ENCODE peak calls at places on chromosomes 1 and 21, in seven cellular contexts. One of them, this sample, is unnamed.

GRCh38 chr1:54810144-54810942 is 9.2 kb upstream of the TTC22 start:
- DNase-seq in NCI-H1048: peak
- DNase-seq in LoVo: peak
- DNase-seq in NCI-H1417: peak
- DNase-seq in GM19239: peak
- DNase-seq in skeletal muscle cell: no peak
- DNase-seq in amniotic epithelial cell: peak
- DNase-seq in this sample: no peak

GRCh38 chr21:15742694-15743093 is 12.9 kb downstream of the USP25 start:
- DNase-seq in NCI-H1048: no peak
- DNase-seq in LoVo: no peak
- DNase-seq in NCI-H1417: no peak
- DNase-seq in GM19239: no peak
- DNase-seq in skeletal muscle cell: no peak
- DNase-seq in amniotic epithelial cell: no peak
- DNase-seq in this sample: no peak

GRCh38 chr1:10338047-10338446 is 60.8 kb upstream of the PGD start:
- DNase-seq in NCI-H1048: no peak
- DNase-seq in LoVo: no peak
- DNase-seq in NCI-H1417: peak
- DNase-seq in GM19239: peak
- DNase-seq in skeletal muscle cell: peak
- DNase-seq in amniotic epithelial cell: peak
- DNase-seq in this sample: peak

GRCh38 chr1:186535388-186536133 is 74.6 kb upstream of the PDC start:
- DNase-seq in NCI-H1048: no peak
- DNase-seq in LoVo: peak
- DNase-seq in NCI-H1417: no peak
- DNase-seq in GM19239: no peak
- DNase-seq in skeletal muscle cell: peak
- DNase-seq in amniotic epithelial cell: peak
- DNase-seq in this sample: peak

GRCh38 chr1:223429313-223429731 is 36.1 kb downstream of the CCDC185 start:
- DNase-seq in NCI-H1048: no peak
- DNase-seq in LoVo: no peak
- DNase-seq in NCI-H1417: no peak
- DNase-seq in GM19239: no peak
- DNase-seq in skeletal muscle cell: no peak
- DNase-seq in amniotic epithelial cell: no peak
- DNase-seq in this sample: no peak

GRCh38 chr1:117359560-117360289 is 7.5 kb upstream of the MAN1A2 start:
- DNase-seq in NCI-H1048: no peak
- DNase-seq in LoVo: no peak
- DNase-seq in NCI-H1417: no peak
- DNase-seq in GM19239: no peak
- DNase-seq in skeletal muscle cell: no peak
- DNase-seq in amniotic epithelial cell: no peak
- DNase-seq in this sample: no peak

GRCh38 chr1:26046313-26047031 is 554 bp upstream of the SLC30A2 start:
- DNase-seq in NCI-H1048: no peak
- DNase-seq in LoVo: no peak
- DNase-seq in NCI-H1417: no peak
- DNase-seq in GM19239: no peak
- DNase-seq in skeletal muscle cell: no peak
- DNase-seq in amniotic epithelial cell: no peak
- DNase-seq in this sample: no peak

GRCh38 chr1:182330303-182330702 is 61.3 kb downstream of the GLUL start:
- DNase-seq in NCI-H1048: no peak
- DNase-seq in LoVo: no peak
- DNase-seq in NCI-H1417: no peak
- DNase-seq in GM19239: no peak
- DNase-seq in skeletal muscle cell: no peak
- DNase-seq in amniotic epithelial cell: peak
- DNase-seq in this sample: no peak

GRCh38 chr1:63859480-63860275 is 85.9 kb downstream of the ROR1 start:
- DNase-seq in NCI-H1048: no peak
- DNase-seq in LoVo: no peak
- DNase-seq in NCI-H1417: no peak
- DNase-seq in GM19239: no peak
- DNase-seq in skeletal muscle cell: no peak
- DNase-seq in amniotic epithelial cell: no peak
- DNase-seq in this sample: no peak

GRCh38 chr1:244093265-244093638 is 42.2 kb downstream of the ZBTB18 start:
- DNase-seq in NCI-H1048: no peak
- DNase-seq in LoVo: no peak
- DNase-seq in NCI-H1417: no peak
- DNase-seq in GM19239: no peak
- DNase-seq in skeletal muscle cell: no peak
- DNase-seq in amniotic epithelial cell: no peak
- DNase-seq in this sample: no peak

GRCh38 chr1:164240081-164240480 is 318.9 kb upstream of the PBX1 start:
- DNase-seq in NCI-H1048: no peak
- DNase-seq in LoVo: no peak
- DNase-seq in NCI-H1417: peak
- DNase-seq in GM19239: no peak
- DNase-seq in skeletal muscle cell: no peak
- DNase-seq in amniotic epithelial cell: peak
- DNase-seq in this sample: no peak

GRCh38 chr1:111603979-111604378 is 15.6 kb upstream of the RAP1A start:
- DNase-seq in NCI-H1048: no peak
- DNase-seq in LoVo: no peak
- DNase-seq in NCI-H1417: no peak
- DNase-seq in GM19239: no peak
- DNase-seq in skeletal muscle cell: no peak
- DNase-seq in amniotic epithelial cell: no peak
- DNase-seq in this sample: no peak

GRCh38 chr1:27606708-27607238 is 2.8 kb upstream of the AHDC1 start:
- DNase-seq in NCI-H1048: no peak
- DNase-seq in LoVo: no peak
- DNase-seq in NCI-H1417: no peak
- DNase-seq in GM19239: no peak
- DNase-seq in skeletal muscle cell: no peak
- DNase-seq in amniotic epithelial cell: no peak
- DNase-seq in this sample: no peak

GRCh38 chr1:84171471-84171870 is 27.4 kb downstream of the PRKACB start:
- DNase-seq in NCI-H1048: no peak
- DNase-seq in LoVo: no peak
- DNase-seq in NCI-H1417: no peak
- DNase-seq in GM19239: no peak
- DNase-seq in skeletal muscle cell: no peak
- DNase-seq in amniotic epithelial cell: no peak
- DNase-seq in this sample: peak

GRCh38 chr1:53449026-53449425 is 10.2 kb upstream of the DMRTB1 start:
- DNase-seq in NCI-H1048: no peak
- DNase-seq in LoVo: peak
- DNase-seq in NCI-H1417: no peak
- DNase-seq in GM19239: no peak
- DNase-seq in skeletal muscle cell: peak
- DNase-seq in amniotic epithelial cell: peak
- DNase-seq in this sample: no peak

GRCh38 chr1:53132176-53132575 is 10.3 kb downstream of the SLC1A7 start:
- DNase-seq in NCI-H1048: no peak
- DNase-seq in LoVo: no peak
- DNase-seq in NCI-H1417: no peak
- DNase-seq in GM19239: no peak
- DNase-seq in skeletal muscle cell: no peak
- DNase-seq in amniotic epithelial cell: no peak
- DNase-seq in this sample: no peak

GRCh38 chr1:26336477-26337205 is 17.3 kb downstream of the CRYBG2 start:
- DNase-seq in NCI-H1048: peak
- DNase-seq in LoVo: peak
- DNase-seq in NCI-H1417: peak
- DNase-seq in GM19239: peak
- DNase-seq in skeletal muscle cell: no peak
- DNase-seq in amniotic epithelial cell: no peak
- DNase-seq in this sample: no peak

GRCh38 chr1:221902961-221903360 is 161.1 kb upstream of the DUSP10 start:
- DNase-seq in NCI-H1048: no peak
- DNase-seq in LoVo: no peak
- DNase-seq in NCI-H1417: no peak
- DNase-seq in GM19239: no peak
- DNase-seq in skeletal muscle cell: no peak
- DNase-seq in amniotic epithelial cell: no peak
- DNase-seq in this sample: no peak

GRCh38 chr1:68016364-68016763 is 34.1 kb downstream of the DIRAS3 start:
- DNase-seq in NCI-H1048: no peak
- DNase-seq in LoVo: no peak
- DNase-seq in NCI-H1417: no peak
- DNase-seq in GM19239: no peak
- DNase-seq in skeletal muscle cell: no peak
- DNase-seq in amniotic epithelial cell: peak
- DNase-seq in this sample: no peak

GRCh38 chr1:3762873-3763228 is 9.7 kb upstream of the SMIM1 start:
- DNase-seq in NCI-H1048: no peak
- DNase-seq in LoVo: no peak
- DNase-seq in NCI-H1417: no peak
- DNase-seq in GM19239: no peak
- DNase-seq in skeletal muscle cell: no peak
- DNase-seq in amniotic epithelial cell: no peak
- DNase-seq in this sample: no peak

GRCh38 chr1:205147191-205147590 is 25.4 kb upstream of the RBBP5 start:
- DNase-seq in NCI-H1048: no peak
- DNase-seq in LoVo: no peak
- DNase-seq in NCI-H1417: no peak
- DNase-seq in GM19239: no peak
- DNase-seq in skeletal muscle cell: peak
- DNase-seq in amniotic epithelial cell: peak
- DNase-seq in this sample: no peak

GRCh38 chr1:232553050-232553754 is 76.7 kb downstream of the SIPA1L2 start:
- DNase-seq in NCI-H1048: no peak
- DNase-seq in LoVo: no peak
- DNase-seq in NCI-H1417: no peak
- DNase-seq in GM19239: no peak
- DNase-seq in skeletal muscle cell: no peak
- DNase-seq in amniotic epithelial cell: peak
- DNase-seq in this sample: peak

GRCh38 chr21:27741736-27742135 is 774.8 kb upstream of the ADAMTS5 start:
- DNase-seq in NCI-H1048: no peak
- DNase-seq in LoVo: no peak
- DNase-seq in NCI-H1417: no peak
- DNase-seq in GM19239: no peak
- DNase-seq in skeletal muscle cell: peak
- DNase-seq in amniotic epithelial cell: no peak
- DNase-seq in this sample: no peak

GRCh38 chr1:195618287-195618686 is 990.0 kb downstream of the KCNT2 start:
- DNase-seq in NCI-H1048: no peak
- DNase-seq in LoVo: no peak
- DNase-seq in NCI-H1417: no peak
- DNase-seq in GM19239: no peak
- DNase-seq in skeletal muscle cell: no peak
- DNase-seq in amniotic epithelial cell: no peak
- DNase-seq in this sample: no peak

GRCh38 chr1:197343663-197344273 is 75.7 kb downstream of the CRB1 start:
- DNase-seq in NCI-H1048: no peak
- DNase-seq in LoVo: no peak
- DNase-seq in NCI-H1417: no peak
- DNase-seq in GM19239: no peak
- DNase-seq in skeletal muscle cell: no peak
- DNase-seq in amniotic epithelial cell: no peak
- DNase-seq in this sample: no peak

GRCh38 chr1:21622466-21623315 is 46.5 kb downstream of the RAP1GAP start:
- DNase-seq in NCI-H1048: no peak
- DNase-seq in LoVo: peak
- DNase-seq in NCI-H1417: no peak
- DNase-seq in GM19239: peak
- DNase-seq in skeletal muscle cell: no peak
- DNase-seq in amniotic epithelial cell: no peak
- DNase-seq in this sample: no peak

GRCh38 chr1:110647254-110647891 is 27.4 kb downstream of the KCNA3 start:
- DNase-seq in NCI-H1048: no peak
- DNase-seq in LoVo: no peak
- DNase-seq in NCI-H1417: no peak
- DNase-seq in GM19239: no peak
- DNase-seq in skeletal muscle cell: no peak
- DNase-seq in amniotic epithelial cell: peak
- DNase-seq in this sample: no peak

GRCh38 chr1:110130113-110130591 is 17.9 kb downstream of the UBL4B start:
- DNase-seq in NCI-H1048: no peak
- DNase-seq in LoVo: no peak
- DNase-seq in NCI-H1417: peak
- DNase-seq in GM19239: no peak
- DNase-seq in skeletal muscle cell: no peak
- DNase-seq in amniotic epithelial cell: peak
- DNase-seq in this sample: no peak

GRCh38 chr1:88330201-88330600 is 353.9 kb upstream of the PKN2 start:
- DNase-seq in NCI-H1048: no peak
- DNase-seq in LoVo: no peak
- DNase-seq in NCI-H1417: no peak
- DNase-seq in GM19239: no peak
- DNase-seq in skeletal muscle cell: no peak
- DNase-seq in amniotic epithelial cell: no peak
- DNase-seq in this sample: no peak

GRCh38 chr21:44456207-44456914 is 1.1 kb downstream of the LRRC3 start:
- DNase-seq in NCI-H1048: no peak
- DNase-seq in LoVo: no peak
- DNase-seq in NCI-H1417: no peak
- DNase-seq in GM19239: no peak
- DNase-seq in skeletal muscle cell: no peak
- DNase-seq in amniotic epithelial cell: no peak
- DNase-seq in this sample: no peak

GRCh38 chr1:1211541-1212511 is 2.1 kb downstream of the TNFRSF4 start:
- DNase-seq in NCI-H1048: no peak
- DNase-seq in LoVo: no peak
- DNase-seq in NCI-H1417: no peak
- DNase-seq in GM19239: no peak
- DNase-seq in skeletal muscle cell: no peak
- DNase-seq in amniotic epithelial cell: no peak
- DNase-seq in this sample: no peak

GRCh38 chr1:34050711-34051485 is 114.1 kb downstream of the CSMD2 start:
- DNase-seq in NCI-H1048: no peak
- DNase-seq in LoVo: no peak
- DNase-seq in NCI-H1417: no peak
- DNase-seq in GM19239: no peak
- DNase-seq in skeletal muscle cell: no peak
- DNase-seq in amniotic epithelial cell: no peak
- DNase-seq in this sample: no peak

GRCh38 chr1:201364808-201365105 is 12.7 kb downstream of the TNNT2 start:
- DNase-seq in NCI-H1048: no peak
- DNase-seq in LoVo: no peak
- DNase-seq in NCI-H1417: no peak
- DNase-seq in GM19239: no peak
- DNase-seq in skeletal muscle cell: no peak
- DNase-seq in amniotic epithelial cell: no peak
- DNase-seq in this sample: no peak

GRCh38 chr1:174337000-174337681 is 110.6 kb upstream of the GPR52 start:
- DNase-seq in NCI-H1048: no peak
- DNase-seq in LoVo: no peak
- DNase-seq in NCI-H1417: no peak
- DNase-seq in GM19239: no peak
- DNase-seq in skeletal muscle cell: no peak
- DNase-seq in amniotic epithelial cell: no peak
- DNase-seq in this sample: no peak

GRCh38 chr21:30733026-30733425 is 14.0 kb downstream of the KRTAP21-2 start:
- DNase-seq in NCI-H1048: no peak
- DNase-seq in LoVo: no peak
- DNase-seq in NCI-H1417: peak
- DNase-seq in GM19239: no peak
- DNase-seq in skeletal muscle cell: no peak
- DNase-seq in amniotic epithelial cell: no peak
- DNase-seq in this sample: no peak

GRCh38 chr1:178354816-178355215 is 141.9 kb downstream of the CLEC20A start:
- DNase-seq in NCI-H1048: no peak
- DNase-seq in LoVo: no peak
- DNase-seq in NCI-H1417: no peak
- DNase-seq in GM19239: no peak
- DNase-seq in skeletal muscle cell: no peak
- DNase-seq in amniotic epithelial cell: no peak
- DNase-seq in this sample: no peak